ENCODE peak calls at places on chromosome 9, in nine cellular contexts. G is fibroblast of lung; S is IMR-90; O is hepatic stellate cell; M is CD8-positive, alpha-beta memory T cell; R is ovary; D is adrenal gland; P is Right ventricle myocardium superior; F is left colon. L is an unnamed sample.

GRCh38 chr9:115981011-115981410 is 172.6 kb upstream of the PAPPA start:
- DNase-seq in F (no peak), G (no peak), S (no peak), R (no peak), M (no peak), O (no peak), P (no peak), D (no peak), L (no peak)

GRCh38 chr9:136618578-136619547 is 43.9 kb upstream of the EGFL7 start:
- DNase-seq in O (no peak), S (no peak), R (no peak), F (peak; percentile 56), D (no peak), P (peak; percentile 61), M (peak; percentile 35), G (no peak), L (no peak)

GRCh38 chr9:133729646-133730281 is 8.4 kb downstream of the SARDH start:
- DNase-seq in F (no peak), P (peak; percentile 25), D (peak; percentile 44), O (no peak), M (no peak), R (peak; percentile 10), G (no peak), S (no peak), L (no peak)

GRCh38 chr9:100228352-100228869 is 124.3 kb downstream of the TEX10 start:
- DNase-seq in P (no peak), S (no peak), M (no peak), F (no peak), D (no peak), G (no peak), R (no peak), O (no peak), L (no peak)

GRCh38 chr9:407255-407654 is 192.6 kb downstream of the DOCK8 start:
- DNase-seq in D (no peak), P (no peak), M (no peak), G (no peak), O (no peak), R (no peak), F (no peak), S (no peak), L (no peak)

GRCh38 chr9:87099383-87099782 is 152.1 kb upstream of the GAS1 start:
- DNase-seq in F (no peak), R (no peak), O (no peak), M (no peak), P (no peak), D (no peak), S (no peak), G (no peak), L (no peak)

GRCh38 chr9:7533376-7534090 is 266.0 kb downstream of the DMAC1 start:
- DNase-seq in G (no peak), O (no peak), F (no peak), R (no peak), S (no peak), P (no peak), M (no peak), D (no peak), L (no peak)

GRCh38 chr9:113566011-113566711 is 102.6 kb downstream of the RGS3 start:
- DNase-seq in S (no peak), R (no peak), P (no peak), D (peak; percentile 49), F (no peak), M (no peak), G (peak; percentile 16), O (no peak), L (no peak)

GRCh38 chr9:68470634-68471033 is 70.0 kb downstream of the TMEM252 start:
- DNase-seq in G (no peak), S (no peak), M (no peak), D (no peak), O (no peak), P (no peak), R (no peak), F (no peak), L (no peak)

GRCh38 chr9:136709454-136710109 is 2.8 kb upstream of the DIPK1B start:
- DNase-seq in S (no peak), F (no peak), G (no peak), D (no peak), O (no peak), M (no peak), P (no peak), R (no peak), L (no peak)

GRCh38 chr9:75803130-75803529 is 87.3 kb upstream of the PCSK5 start:
- DNase-seq in O (no peak), R (no peak), S (no peak), F (no peak), P (no peak), M (no peak), D (no peak), G (peak; percentile 44), L (peak; percentile 86)

GRCh38 chr9:113222482-113222841 is 1.1 kb downstream of the SLC31A1 start:
- DNase-seq in M (no peak), O (no peak), G (peak; percentile 43), P (no peak), R (no peak), F (no peak), S (peak; percentile 22), D (no peak), L (peak; percentile 47)

GRCh38 chr9:74447451-74448193 is 49.5 kb upstream of the RORB start:
- DNase-seq in R (no peak), P (no peak), D (no peak), S (no peak), F (no peak), O (no peak), M (no peak), G (no peak), L (no peak)

L was measured in adipocyte.